ENCODE peak calls at places on chromosomes 3 and 15, in nine cellular contexts. S is heart left ventricle, G is stomach, P is brain microvascular endothelial cell, U is lower lobe of right lung, C is sigmoid colon, A is astrocyte of the spinal cord, I is right lobe of liver, T is PC-3. Z is an unnamed sample.

GRCh38 chr3:148955544-148956346 is 35.6 kb upstream of the GYG1 start:
- DNase-seq in T (peak), P (peak), U (no peak), A (peak), G (peak), I (no peak), C (peak), S (no peak), Z (peak)

GRCh38 chr3:49173116-49173791 is 1.9 kb downstream of the KLHDC8B start:
- DNase-seq in I (peak), C (peak), T (no peak), P (peak), A (peak), U (no peak), S (peak), G (peak), Z (no peak)

GRCh38 chr15:100877551-100877950 is 2.1 kb upstream of the ALDH1A3 start:
- DNase-seq in G (no peak), A (no peak), P (no peak), T (peak), I (no peak), C (no peak), S (no peak), U (no peak), Z (no peak)

GRCh38 chr15:68833734-68834334 is 13.1 kb upstream of the ANP32A start:
- DNase-seq in P (no peak), U (no peak), S (no peak), I (no peak), A (no peak), G (no peak), C (no peak), T (no peak), Z (no peak)

GRCh38 chr15:85725019-85725418 is 69.7 kb downstream of the KLHL25 start:
- DNase-seq in I (no peak), U (no peak), A (peak), S (no peak), T (no peak), C (no peak), G (no peak), P (peak), Z (peak)

GRCh38 chr3:15903164-15903563 is 105.4 kb upstream of the ANKRD28 start:
- DNase-seq in P (no peak), T (no peak), C (peak), S (no peak), G (peak), A (peak), I (peak), U (no peak), Z (peak)

GRCh38 chr15:78979456-78980320 is 34.8 kb upstream of the CTSH start:
- DNase-seq in G (peak), P (peak), C (peak), T (peak), A (peak), I (peak), U (no peak), S (no peak), Z (peak)

GRCh38 chr3:42804831-42805821 is 836 bp upstream of the HIGD1A start:
- DNase-seq in T (no peak), A (peak), S (peak), G (peak), C (peak), P (no peak), I (peak), U (peak), Z (no peak)

GRCh38 chr3:42795621-42796181 is 8.6 kb downstream of the HIGD1A start:
- DNase-seq in A (no peak), T (no peak), G (no peak), S (no peak), U (no peak), P (no peak), I (no peak), C (no peak), Z (no peak)

GRCh38 chr15:50176869-50177268 is 5.1 kb upstream of the SLC27A2 start:
- DNase-seq in G (no peak), A (no peak), C (no peak), P (peak), U (no peak), I (no peak), S (no peak), T (no peak), Z (no peak)

GRCh38 chr3:152444029-152444641 is 175.4 kb downstream of the MBNL1 start:
- DNase-seq in A (peak), I (no peak), U (no peak), S (no peak), P (no peak), C (no peak), T (peak), G (no peak), Z (peak)

GRCh38 chr3:110180733-110181132 is 843.4 kb upstream of the DPPA4 start:
- DNase-seq in A (peak), P (peak), C (peak), I (no peak), G (no peak), T (no peak), S (no peak), U (no peak), Z (peak)

GRCh38 chr3:54822206-54822605 is 105.7 kb downstream of the LRTM1 start:
- DNase-seq in A (peak), S (no peak), I (no peak), G (no peak), T (peak), U (no peak), C (no peak), P (peak), Z (peak)

GRCh38 chr3:124634210-124635168 is 95.8 kb upstream of the UMPS start:
- DNase-seq in S (no peak), P (no peak), G (no peak), I (no peak), C (no peak), T (no peak), U (no peak), A (no peak), Z (no peak)

DNA sequence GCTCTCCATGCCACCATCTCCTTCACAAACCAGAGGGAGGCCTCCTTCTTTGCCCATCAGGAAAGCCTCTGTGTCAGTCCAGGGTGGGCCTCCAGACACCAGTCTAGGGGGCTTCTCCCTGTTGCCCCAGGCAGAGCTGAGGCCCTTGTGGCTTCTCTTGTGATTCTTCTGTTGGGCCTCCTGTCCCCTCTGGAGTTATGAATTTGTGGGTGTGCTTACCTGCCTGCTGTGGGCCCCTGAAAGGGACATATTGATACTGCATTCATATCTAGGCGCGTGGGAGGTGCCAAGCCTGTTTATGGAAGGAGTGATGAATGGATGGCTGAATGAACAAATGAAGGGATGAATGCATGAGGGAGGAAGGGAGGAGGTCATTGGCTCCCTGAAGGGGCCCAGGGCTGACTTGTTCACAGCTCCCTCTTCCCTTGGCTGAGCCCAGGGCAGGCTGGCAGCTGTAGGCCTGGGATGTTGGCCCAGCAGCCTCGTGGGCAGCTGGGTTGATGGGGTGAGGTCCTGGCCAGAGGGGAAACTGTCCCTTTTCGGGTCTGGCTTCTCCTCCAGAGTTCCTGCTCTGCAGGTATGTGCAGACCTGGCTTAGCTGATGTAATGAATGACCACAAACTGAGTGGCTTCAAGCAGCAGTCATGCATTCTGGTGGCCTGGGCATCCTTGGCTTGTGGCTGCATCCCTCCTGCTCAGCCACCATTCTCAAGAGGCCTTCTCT is 195.4 kb downstream of the GOLGA6L6 start:
- DNase-seq in S (peak), A (no peak), C (peak), U (no peak), T (no peak), P (no peak), G (no peak), I (no peak), Z (no peak)
- H3K4me3 ChIP-seq in S (no peak), A (no peak), C (no peak), U (no peak), T (no peak), P (no peak), G (no peak), I (no peak), Z (no peak)

GRCh38 chr3:134161817-134162396 is 88.8 kb downstream of the RYK start:
- DNase-seq in T (no peak), A (no peak), S (no peak), U (no peak), I (no peak), C (no peak), G (no peak), P (no peak), Z (no peak)
- TF ChIP-seq CTCF in T (no peak), A (no peak), S (no peak), U (no peak), I (no peak), C (no peak), G (no peak), P (peak), Z (no peak)

GRCh38 chr3:172853911-172854648 is 103.6 kb downstream of the ECT2 start:
- DNase-seq in U (no peak), G (no peak), I (no peak), C (no peak), P (no peak), T (no peak), S (no peak), A (no peak), Z (no peak)
- H3K4me3 ChIP-seq in U (no peak), G (no peak), I (no peak), C (no peak), P (no peak), T (no peak), S (no peak), A (no peak), Z (no peak)

GRCh38 chr3:123036352-123037014 is 8.9 kb upstream of the SEMA5B start:
- DNase-seq in U (no peak), T (peak), P (peak), A (no peak), G (no peak), C (no peak), S (no peak), I (no peak), Z (peak)
- TF ChIP-seq CTCF in U (no peak), T (no peak), P (no peak), A (no peak), G (no peak), C (no peak), S (no peak), I (peak), Z (no peak)

DNA sequence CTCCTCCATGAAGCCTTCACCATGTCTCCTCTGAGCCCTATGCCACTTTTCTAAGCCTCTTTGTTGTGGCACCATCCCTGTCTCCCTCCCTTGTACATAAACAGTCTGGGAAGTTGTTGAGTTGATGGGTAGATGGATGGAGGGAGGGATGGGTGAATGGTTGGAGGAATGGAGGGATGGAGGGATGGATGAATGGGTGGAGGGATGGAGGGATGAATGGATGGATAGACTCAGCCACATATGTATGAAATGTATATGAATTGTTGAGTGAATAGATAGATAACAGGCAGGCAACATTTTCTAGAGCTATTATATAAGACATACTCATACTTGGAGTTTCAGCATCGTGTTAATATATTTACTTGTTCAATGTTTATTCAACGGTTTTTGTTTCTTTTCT is 58.3 kb upstream of the HES1 start:
- DNase-seq in A (no peak), G (no peak), I (no peak), P (no peak), U (no peak), C (no peak), S (no peak), T (no peak), Z (no peak)
- H3K4me3 ChIP-seq in A (no peak), G (no peak), I (no peak), P (no peak), U (no peak), C (no peak), S (no peak), T (no peak), Z (no peak)

GRCh38 chr3:179558742-179559364 is 3.9 kb upstream of the ACTL6A start:
- DNase-seq in G (peak), S (peak), U (no peak), C (peak), P (peak), A (peak), T (peak), I (peak), Z (peak)

GRCh38 chr3:179560791-179561190 is 1.9 kb upstream of the ACTL6A start:
- DNase-seq in T (no peak), A (no peak), G (no peak), S (no peak), C (no peak), P (no peak), I (no peak), U (no peak), Z (no peak)

GRCh38 chr3:179562467-179563297 is at the start of gene ACTL6A:
- DNase-seq in G (peak), A (peak), C (peak), P (peak), S (peak), I (peak), T (peak), U (peak), Z (peak)

GRCh38 chr3:179565496-179565895 is 2.8 kb downstream of the ACTL6A start:
- DNase-seq in I (no peak), C (no peak), G (no peak), A (no peak), S (no peak), U (no peak), T (peak), P (no peak), Z (no peak)

DNA sequence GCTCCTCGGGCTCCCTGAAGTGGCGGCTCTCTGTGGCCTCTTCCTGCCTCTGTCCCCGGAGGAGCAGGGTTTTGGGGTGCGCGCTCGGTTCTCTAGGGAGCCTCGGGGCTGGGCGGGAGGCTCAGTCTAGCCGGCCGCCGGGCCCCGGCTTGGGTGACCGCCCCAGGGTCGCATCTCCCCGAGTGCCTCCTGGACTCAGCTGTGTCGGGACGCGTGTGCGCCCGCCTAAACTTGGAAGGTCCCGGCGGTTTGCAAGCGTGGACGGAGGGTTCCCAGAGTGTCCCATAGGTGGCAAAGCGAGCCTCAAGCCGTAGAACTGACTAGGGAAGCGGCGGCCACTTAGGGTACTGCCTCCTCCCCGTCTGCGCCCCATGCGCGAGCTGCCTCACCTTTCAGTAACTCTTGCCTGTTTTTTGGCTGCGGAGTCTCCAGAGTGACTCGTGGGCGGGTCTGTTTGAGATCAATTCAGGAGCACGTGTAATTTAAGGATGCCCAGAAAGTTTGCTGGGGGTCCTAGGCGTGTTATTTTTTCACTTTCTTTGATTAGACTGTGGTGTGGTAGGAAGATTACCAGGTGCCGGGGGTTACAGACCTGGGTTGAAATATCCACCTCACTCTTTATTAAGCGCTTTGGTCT is 690 bp downstream of the ACTL6A start:
- DNase-seq in C (peak), U (peak), I (peak), P (peak), G (peak), A (peak), T (peak), S (peak), Z (peak)
- TF ChIP-seq CTCF in C (peak), U (peak), I (peak), P (peak), G (peak), A (peak), T (peak), S (peak), Z (peak)

Z was measured in AG10803.